ENCODE peak calls at places on chromosome 21, in six cellular contexts. F is HL-60, D is GM13976, E is osteoblast, T is tibial artery, O is ascending aorta. L is an unnamed sample.
A peak's percentile ranks its signal among the peaks of the same experiment; 100 is the strongest.

GRCh38 chr21:32283001-32283400 is 4.2 kb upstream of the MIS18A start:
- DNase-seq in F (no peak), D (no peak), E (no peak), T (no peak), O (no peak), L (no peak)

GRCh38 chr21:36567216-36567917 is 87.4 kb upstream of the CLDN14 start:
- DNase-seq in F (no peak), D (no peak), E (no peak), T (no peak), O (no peak), L (peak; percentile 30)

GRCh38 chr21:25791321-25791720 is 56.5 kb downstream of the GABPA start:
- DNase-seq in F (no peak), D (no peak), E (no peak), T (no peak), O (no peak), L (no peak)

GRCh38 chr21:15390049-15390448 is 325.2 kb upstream of the NRIP1 start:
- DNase-seq in F (no peak), D (no peak), E (no peak), T (no peak), O (no peak), L (no peak)

GRCh38 chr21:46307625-46308024 is 16.0 kb downstream of the C21orf58 start:
- DNase-seq in F (no peak), D (no peak), E (peak; percentile 55), T (no peak), O (no peak), L (no peak)

GRCh38 chr21:19268634-19269138 is 865.1 kb upstream of the TMPRSS15 start:
- DNase-seq in F (no peak), D (no peak), E (no peak), T (no peak), O (no peak), L (no peak)

GRCh38 chr21:21238882-21239400 is 240.7 kb downstream of the NCAM2 start:
- DNase-seq in F (no peak), D (no peak), E (no peak), T (no peak), O (no peak), L (no peak)

GRCh38 chr21:32772281-32773047 is 909 bp upstream of the PAXBP1 start:
- DNase-seq in F (peak; percentile 51), D (peak; percentile 60), E (peak; percentile 75), T (no peak), O (no peak), L (no peak)

GRCh38 chr21:33975548-33976081 is 60.0 kb upstream of the ATP5PO start:
- DNase-seq in F (peak; percentile 55), D (peak; percentile 77), E (peak; percentile 80), T (no peak), O (peak; percentile 69), L (peak; percentile 75)

GRCh38 chr21:17738171-17738953 is 80.8 kb downstream of the C21orf91 start:
- DNase-seq in F (no peak), D (no peak), E (no peak), T (no peak), O (no peak), L (no peak)

GRCh38 chr21:46156678-46157077 is 1.3 kb upstream of the FTCD start:
- DNase-seq in F (no peak), D (no peak), E (peak; percentile 60), T (no peak), O (no peak), L (no peak)

GRCh38 chr21:34910396-34910795 is 138.7 kb downstream of the RUNX1 start:
- DNase-seq in F (no peak), D (no peak), E (no peak), T (no peak), O (no peak), L (no peak)

GRCh38 chr21:16262109-16262508 is 532.3 kb downstream of the USP25 start:
- DNase-seq in F (no peak), D (no peak), E (no peak), T (no peak), O (no peak), L (no peak)

GRCh38 chr21:31888936-31889371 is 16.1 kb downstream of the HUNK start:
- DNase-seq in F (no peak), D (no peak), E (no peak), T (no peak), O (no peak), L (no peak)

GRCh38 chr21:14673649-14674048 is 127.5 kb upstream of the SAMSN1 start:
- DNase-seq in F (no peak), D (no peak), E (no peak), T (no peak), O (no peak), L (no peak)

GRCh38 chr21:14981246-14981645 is 83.6 kb downstream of the NRIP1 start:
- DNase-seq in F (no peak), D (no peak), E (no peak), T (no peak), O (no peak), L (no peak)

GRCh38 chr21:32713726-32714125 is 14.1 kb downstream of the SYNJ1 start:
- DNase-seq in F (no peak), D (no peak), E (no peak), T (no peak), O (no peak), L (no peak)

GRCh38 chr21:27759820-27760219 is 792.9 kb upstream of the ADAMTS5 start:
- DNase-seq in F (no peak), D (no peak), E (no peak), T (no peak), O (no peak), L (no peak)
- TF ChIP-seq CTCF in F (no peak), D (no peak), E (no peak), T (no peak), O (no peak), L (peak; percentile 18)

GRCh38 chr21:44455524-44456206 is 355 bp downstream of the LRRC3 start:
- DNase-seq in F (no peak), D (peak; percentile 74), E (peak; percentile 85), T (no peak), O (peak; percentile 65), L (no peak)
- TF ChIP-seq CTCF in F (peak; percentile 28), D (peak; percentile 51), E (no peak), T (no peak), O (no peak), L (no peak)

GRCh38 chr21:44838038-44838895 is 20.4 kb upstream of the SUMO3 start:
- DNase-seq in F (no peak), D (no peak), E (no peak), T (no peak), O (no peak), L (no peak)

GRCh38 chr21:44837537-44837936 is 19.7 kb upstream of the SUMO3 start:
- DNase-seq in F (no peak), D (no peak), E (no peak), T (no peak), O (no peak), L (no peak)

GRCh38 chr21:44835647-44835973 is 17.7 kb upstream of the SUMO3 start:
- DNase-seq in F (no peak), D (no peak), E (no peak), T (no peak), O (no peak), L (no peak)

GRCh38 chr21:44836349-44836665 is 18.4 kb upstream of the SUMO3 start:
- DNase-seq in F (no peak), D (no peak), E (peak; percentile 85), T (no peak), O (no peak), L (no peak)

DNA sequence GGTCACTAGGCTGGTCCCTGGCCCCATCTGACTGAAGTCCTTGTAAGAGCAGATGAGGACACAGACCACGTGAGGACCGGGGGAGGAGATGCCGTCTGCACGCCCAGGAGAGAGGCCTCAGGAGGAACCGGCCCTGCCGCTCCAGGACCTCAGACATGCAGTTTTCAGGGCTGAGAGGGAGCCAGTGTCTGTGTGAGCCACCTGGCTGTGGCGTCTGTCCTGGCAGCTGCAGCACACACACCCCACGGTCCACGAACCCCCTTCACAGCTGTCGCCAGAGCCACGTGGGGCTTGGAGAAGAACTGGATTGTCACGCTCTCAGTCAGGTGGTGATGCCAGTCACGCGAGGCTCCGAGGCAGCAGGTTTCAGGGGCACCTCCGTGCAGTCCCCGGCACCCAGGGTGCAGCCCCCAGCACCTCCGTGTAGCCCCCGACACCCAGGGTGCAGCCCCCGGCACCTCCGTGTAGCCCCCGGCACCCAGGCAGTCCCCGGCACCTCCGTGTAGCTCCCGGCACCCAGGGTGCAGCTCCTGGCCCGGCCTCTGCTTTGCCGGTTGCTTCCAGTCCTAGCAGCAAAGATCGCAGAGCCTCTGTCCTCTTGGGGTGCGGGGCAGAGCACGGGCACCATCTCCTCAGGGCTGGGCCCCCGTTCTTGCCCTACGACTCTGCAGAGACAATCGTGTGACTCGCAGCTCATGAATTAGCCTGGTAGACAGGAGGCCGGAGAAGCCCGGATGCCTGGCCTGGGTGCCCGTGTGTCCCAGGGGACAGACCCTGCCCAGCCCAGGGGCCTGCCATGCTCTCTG is 19.0 kb upstream of the SUMO3 start:
- DNase-seq in F (peak; percentile 61), D (no peak), E (peak; percentile 92), T (no peak), O (no peak), L (no peak)
- TF ChIP-seq CTCF in F (no peak), D (no peak), E (no peak), T (no peak), O (no peak), L (no peak)

DNA sequence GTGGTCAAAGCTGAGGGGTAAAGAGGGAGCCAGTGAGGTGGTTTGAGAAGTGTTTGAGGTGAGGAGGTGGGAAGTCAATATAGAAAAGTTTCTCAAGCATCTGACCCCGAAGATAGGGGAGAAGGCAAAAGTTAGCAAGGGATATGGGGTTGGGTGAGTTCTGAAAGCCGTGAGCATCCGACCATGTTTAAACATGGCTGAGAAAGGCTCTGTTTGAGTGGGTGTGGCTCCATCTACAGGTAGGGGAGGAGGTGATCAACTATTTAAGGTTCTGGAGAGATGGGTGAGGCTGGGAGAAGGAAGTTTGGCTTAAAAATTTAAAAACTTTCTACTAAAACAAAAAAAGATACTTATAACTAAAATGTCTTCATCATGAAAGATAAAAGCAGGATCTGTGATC is 273.8 kb downstream of the KCNJ6 start:
- DNase-seq in F (no peak), D (no peak), E (no peak), T (no peak), O (no peak), L (no peak)
- TF ChIP-seq CTCF in F (no peak), D (peak; percentile 39), E (no peak), T (no peak), O (no peak), L (peak; percentile 15)

L was measured in osteocyte.